ENCODE peak calls at places on chromosomes 13 and 19, in six cellular contexts. E, T, S, G, F and V are unnamed samples.

GRCh38 chr19:12112238-12112637 is 27.9 kb downstream of the ZNF20 start:
- DNase-seq in E (no peak), T (no peak), S (no peak), G (no peak), F (no peak), V (peak; percentile 46)

GRCh38 chr19:17107546-17108452 is 32.2 kb downstream of the MYO9B start:
- DNase-seq in E (no peak), T (peak; percentile 89), S (no peak), G (no peak), F (no peak), V (peak; percentile 99)

GRCh38 chr19:18999016-18999758 is 34.1 kb downstream of the SUGP2 start:
- DNase-seq in E (no peak), T (peak; percentile 42), S (no peak), G (no peak), F (no peak), V (peak; percentile 55)

GRCh38 chr19:20503536-20503935 is 62.0 kb downstream of the ZNF737 start:
- DNase-seq in E (no peak), T (peak; percentile 3), S (no peak), G (no peak), F (no peak), V (peak; percentile 25)

GRCh38 chr19:11480081-11480926 is 542 bp downstream of the ELAVL3 start:
- DNase-seq in E (no peak), T (no peak), S (peak; percentile 54), G (no peak), F (no peak), V (no peak)

GRCh38 chr13:53007872-53008271 is 20.7 kb upstream of the OLFM4 start:
- DNase-seq in E (no peak), T (no peak), S (no peak), G (no peak), F (no peak), V (no peak)

GRCh38 chr19:14031719-14032480 is at the start of gene IL27RA:
- DNase-seq in E (peak; percentile 85), T (peak; percentile 32), S (peak; percentile 84), G (peak; percentile 41), F (peak; percentile 88), V (peak; percentile 58)

GRCh38 chr13:21137696-21138095 is 38.7 kb downstream of the SKA3 start:
- DNase-seq in E (no peak), T (peak; percentile 55), S (no peak), G (no peak), F (no peak), V (peak; percentile 56)

GRCh38 chr13:111398715-111399299 is 78.4 kb downstream of the TEX29 start:
- DNase-seq in E (no peak), T (no peak), S (no peak), G (no peak), F (peak; percentile 18), V (no peak)

GRCh38 chr13:113856716-113857065 is 7.2 kb downstream of the GAS6 start:
- DNase-seq in E (no peak), T (peak; percentile 57), S (no peak), G (no peak), F (no peak), V (peak; percentile 81)

GRCh38 chr13:99642006-99642405 is 140.7 kb downstream of the TM9SF2 start:
- DNase-seq in E (no peak), T (no peak), S (no peak), G (no peak), F (no peak), V (no peak)

GRCh38 chr19:4719499-4719866 is 4.2 kb downstream of the DPP9 start:
- DNase-seq in E (no peak), T (no peak), S (no peak), G (no peak), F (no peak), V (no peak)

GRCh38 chr19:38975861-38976271 is 324 bp upstream of the FBXO17 start:
- DNase-seq in E (no peak), T (peak; percentile 51), S (no peak), G (no peak), F (no peak), V (peak; percentile 48)

GRCh38 chr13:98480915-98481510 is 95.9 kb downstream of the STK24 start:
- DNase-seq in E (peak; percentile 19), T (peak; percentile 77), S (peak; percentile 75), G (no peak), F (peak; percentile 73), V (no peak)

GRCh38 chr19:45417151-45417550 is 6.6 kb downstream of the ERCC1 start:
- DNase-seq in E (no peak), T (no peak), S (no peak), G (no peak), F (no peak), V (no peak)